ENCODE peak calls at places on chromosomes 4 and X, in six cellular contexts. D, L, T, N, A and V are unnamed samples.

GRCh38 chr4:47122592-47123291 is 91.4 kb downstream of the GABRB1 start:
- DNase-seq in N (peak; percentile 85), T (peak; percentile 16), L (peak; percentile 54), D (peak; percentile 72), A (peak; percentile 98), V (peak; percentile 81)

GRCh38 chr4:109821186-109821585 is 5.6 kb downstream of the GAR1 start:
- DNase-seq in D (no peak), L (no peak), A (no peak), T (no peak), N (no peak), V (no peak)

GRCh38 chr4:17165256-17165655 is 266.8 kb upstream of the LDB2 start:
- DNase-seq in D (no peak), N (no peak), L (no peak), A (no peak), T (no peak), V (no peak)

GRCh38 chrX:120309873-120310730 is 1.2 kb downstream of the TMEM255A start:
- DNase-seq in D (no peak), T (no peak), L (peak; percentile 43), N (no peak), A (no peak), V (peak; percentile 8)

GRCh38 chr4:182842104-182842600 is 75.0 kb downstream of the DCTD start:
- DNase-seq in N (no peak), D (no peak), A (no peak), L (no peak), T (no peak), V (no peak)

GRCh38 chr4:1416948-1417260 is 10.7 kb upstream of the NKX1-1 start:
- DNase-seq in L (peak; percentile 35), T (no peak), D (no peak), N (no peak), A (no peak), V (no peak)

GRCh38 chrX:1103360-1103759 is 109.1 kb downstream of the CRLF2 start:
- DNase-seq in T (no peak), N (no peak), L (no peak), A (no peak), D (no peak), V (no peak)

GRCh38 chr4:86048426-86048825 is 311.4 kb downstream of the MAPK10 start:
- DNase-seq in D (no peak), N (peak; percentile 48), T (no peak), L (no peak), A (no peak), V (peak; percentile 70)

GRCh38 chrX:111376897-111377601 is 34.9 kb downstream of the DCX start:
- DNase-seq in T (no peak), L (no peak), N (no peak), D (no peak), A (no peak), V (no peak)

GRCh38 chr4:126766266-126766665 is 866.5 kb upstream of the INTU start:
- DNase-seq in T (no peak), L (no peak), D (no peak), N (no peak), A (no peak), V (no peak)

GRCh38 chr4:178339769-178340168 is 897.5 kb upstream of the AGA start:
- DNase-seq in L (no peak), D (no peak), A (peak; percentile 49), N (peak; percentile 10), T (no peak), V (no peak)

GRCh38 chr4:106671711-106672110 is 303.1 kb upstream of the GIMD1 start:
- DNase-seq in L (no peak), D (no peak), A (no peak), N (peak; percentile 23), T (no peak), V (peak; percentile 36)

GRCh38 chrX:94908171-94908570 is 1234.2 kb downstream of the FAM133A start:
- DNase-seq in D (no peak), L (no peak), N (no peak), A (no peak), T (no peak), V (no peak)

GRCh38 chr4:2166253-2166652 is 75.7 kb downstream of the HAUS3 start:
- DNase-seq in D (no peak), N (no peak), T (no peak), L (no peak), A (no peak), V (no peak)

GRCh38 chrX:34638116-34638515 is 19.0 kb downstream of the TMEM47 start:
- DNase-seq in A (peak; percentile 32), D (peak; percentile 5), N (peak; percentile 52), L (no peak), T (no peak), V (peak; percentile 45)

GRCh38 chr4:95546236-95546635 is 2.5 kb downstream of the UNC5C start:
- DNase-seq in A (no peak), L (no peak), D (peak; percentile 57), N (no peak), T (no peak), V (no peak)

GRCh38 chrX:154373340-154374306 is 811 bp downstream of the FLNA start:
- DNase-seq in L (peak; percentile 72), A (peak; percentile 61), T (no peak), N (peak; percentile 79), D (peak; percentile 84), V (peak; percentile 77)

GRCh38 chrX:154091678-154092077 is 5.8 kb downstream of the MECP2 start:
- DNase-seq in D (no peak), L (no peak), N (no peak), A (no peak), T (no peak), V (no peak)

GRCh38 chrX:19799319-19800182 is 87.8 kb downstream of the SH3KBP1 start:
- DNase-seq in T (no peak), L (no peak), D (no peak), A (no peak), N (peak; percentile 40), V (peak; percentile 60)

GRCh38 chr4:13535118-13535517 is 9.2 kb downstream of the NKX3-2 start:
- DNase-seq in T (no peak), A (no peak), L (no peak), D (no peak), N (no peak), V (no peak)

GRCh38 chr4:77035153-77035552 is 40.6 kb downstream of the CCNI start:
- DNase-seq in N (no peak), L (no peak), D (no peak), A (no peak), T (no peak), V (no peak)